ENCODE peak calls at places on chromosome X, in four cellular contexts. One of them, this sample, is unnamed.

GRCh38 chrX:150361070-150361776 is 1.9 kb upstream of the MAMLD1 start:
- DNase-seq in K562: peak
- DNase-seq in H1: peak
- DNase-seq in A549: peak
- DNase-seq in this sample: no peak

GRCh38 chrX:87968118-87968517 is 450.5 kb downstream of the KLHL4 start:
- DNase-seq in H1: no peak
- DNase-seq in A549: no peak
- DNase-seq in K562: no peak
- DNase-seq in this sample: no peak

GRCh38 chrX:100413231-100413630 is 3.2 kb upstream of the PCDH19 start:
- DNase-seq in H1: no peak
- DNase-seq in A549: peak
- DNase-seq in K562: peak
- DNase-seq in this sample: peak

GRCh38 chrX:31653395-31653794 is 581.6 kb upstream of the FTHL17 start:
- DNase-seq in H1: no peak
- DNase-seq in K562: no peak
- DNase-seq in A549: no peak
- DNase-seq in this sample: no peak

GRCh38 chrX:1676866-1677265 is 62.0 kb downstream of the ASMT start:
- DNase-seq in A549: no peak
- DNase-seq in H1: no peak
- DNase-seq in K562: no peak
- DNase-seq in this sample: no peak

GRCh38 chrX:41259516-41259915 is 74.4 kb upstream of the DDX3X start:
- DNase-seq in K562: no peak
- DNase-seq in A549: no peak
- DNase-seq in H1: no peak
- DNase-seq in this sample: peak

GRCh38 chrX:103817502-103817901 is 14.6 kb downstream of the RAB9B start:
- DNase-seq in H1: no peak
- DNase-seq in A549: peak
- DNase-seq in K562: peak
- DNase-seq in this sample: peak

GRCh38 chrX:1564750-1565683 is 26.4 kb upstream of the AKAP17A start:
- DNase-seq in K562: no peak
- DNase-seq in H1: peak
- DNase-seq in A549: no peak
- DNase-seq in this sample: no peak

DNA sequence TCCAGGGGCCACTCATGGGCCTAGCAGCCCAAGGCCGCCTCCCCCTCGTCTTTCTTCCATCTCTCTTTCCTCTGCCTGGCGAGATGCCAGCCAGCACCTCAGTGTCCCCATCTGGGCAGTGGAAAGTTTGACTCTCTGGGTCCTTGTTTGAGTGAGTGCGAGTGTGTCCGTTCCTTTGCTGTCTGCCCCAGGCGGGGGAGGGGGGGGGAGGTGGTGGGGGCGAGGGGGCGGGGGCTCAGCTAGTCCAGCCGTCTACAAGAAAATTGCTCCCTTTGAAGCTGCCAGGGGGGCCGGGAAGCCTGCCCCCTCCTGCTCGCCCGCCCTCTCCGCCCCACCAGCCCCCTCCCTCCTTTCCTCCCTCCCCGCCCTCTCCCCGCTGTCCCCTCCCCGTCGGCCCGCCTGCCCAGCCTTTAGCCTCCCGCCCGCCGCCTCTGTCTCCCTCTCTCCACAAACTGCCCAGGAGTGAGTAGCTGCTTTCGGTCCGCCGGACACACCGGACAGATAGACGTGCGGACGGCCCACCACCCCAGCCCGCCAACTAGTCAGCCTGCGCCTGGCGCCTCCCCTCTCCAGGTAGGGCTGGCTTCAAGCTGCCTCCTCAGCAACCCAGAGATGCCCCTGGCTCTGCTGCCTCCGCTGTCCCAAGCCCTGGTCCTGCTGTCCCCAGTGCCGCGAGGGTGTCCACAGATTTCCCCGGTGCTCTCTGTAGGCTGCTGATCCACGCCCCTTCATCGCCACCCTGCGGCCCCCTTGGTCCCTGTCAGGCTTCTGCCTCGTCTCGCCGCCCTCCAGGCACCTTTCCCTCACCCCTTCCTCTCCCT is at the start of gene BGN:
- DNase-seq in K562: peak
- DNase-seq in H1: peak
- DNase-seq in A549: no peak
- DNase-seq in this sample: peak
- TF ChIP-seq PHF8 in K562: no peak
- TF ChIP-seq PHF8 in H1: no peak
- TF ChIP-seq PHF8 in A549: no peak
- TF ChIP-seq PHF8 in this sample: no peak

DNA sequence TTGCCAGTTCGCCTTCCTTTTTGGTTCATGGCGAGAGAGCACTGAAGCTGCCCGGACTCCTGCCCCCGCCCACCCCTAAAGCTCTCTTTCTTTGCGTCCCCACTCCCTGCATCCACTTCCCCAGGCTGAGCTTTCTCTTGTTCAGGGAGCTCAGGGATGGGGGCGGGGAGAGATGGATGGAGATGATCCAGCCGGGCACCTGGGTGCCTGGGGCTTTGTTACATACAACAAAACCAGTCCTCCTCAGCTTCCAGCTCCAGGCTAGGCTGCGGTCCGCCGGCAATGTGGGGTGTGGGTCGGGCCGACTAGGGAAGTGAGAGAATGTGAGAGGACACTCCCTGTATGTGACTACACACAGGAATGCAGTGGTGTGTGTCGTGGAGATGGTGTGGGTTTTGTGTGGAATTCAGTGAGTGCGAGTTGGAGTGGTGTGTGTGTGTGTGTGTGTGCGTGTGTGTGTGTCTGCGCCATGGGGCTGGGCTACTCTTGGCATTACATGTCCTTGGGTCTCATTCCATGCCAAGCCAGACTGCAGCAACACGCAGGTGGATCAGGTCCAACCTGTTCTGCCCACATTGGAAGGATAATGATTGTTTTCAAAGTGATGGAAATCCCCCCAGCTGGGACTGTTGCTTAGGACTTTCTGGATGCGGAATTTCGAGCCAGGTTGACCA is 149.3 kb upstream of the CHRDL1 start:
- DNase-seq in H1: peak
- DNase-seq in K562: no peak
- DNase-seq in A549: no peak
- DNase-seq in this sample: no peak
- TF ChIP-seq PHF8 in H1: no peak
- TF ChIP-seq PHF8 in K562: no peak
- TF ChIP-seq PHF8 in A549: no peak
- TF ChIP-seq PHF8 in this sample: no peak

DNA sequence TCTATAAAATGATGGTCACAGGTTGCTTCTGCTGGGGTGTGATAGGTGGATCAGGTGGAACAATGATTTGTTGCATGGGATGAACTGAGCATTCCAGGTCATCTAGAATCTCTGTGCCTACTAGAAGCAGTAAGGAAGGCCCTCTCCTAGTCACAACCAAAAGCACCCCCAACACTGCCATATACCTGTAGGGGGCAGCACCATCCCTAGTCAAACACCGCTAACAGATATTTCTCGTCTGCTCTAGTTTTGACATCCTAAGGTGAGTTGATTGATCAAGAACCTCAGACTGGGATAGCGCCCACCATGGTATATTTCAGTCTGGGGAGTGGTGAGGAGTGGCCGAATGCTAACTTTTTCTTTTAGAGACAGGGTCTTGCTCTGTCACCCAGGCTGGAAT is 160.2 kb downstream of the NHS start:
- DNase-seq in H1: peak
- DNase-seq in A549: peak
- DNase-seq in K562: peak
- DNase-seq in this sample: peak
- TF ChIP-seq PHF8 in H1: no peak
- TF ChIP-seq PHF8 in A549: no peak
- TF ChIP-seq PHF8 in K562: no peak
- TF ChIP-seq PHF8 in this sample: no peak

GRCh38 chrX:12974217-12974796 is 603 bp upstream of the TMSB4X start:
- DNase-seq in A549: peak
- DNase-seq in H1: peak
- DNase-seq in K562: peak
- DNase-seq in this sample: no peak
- TF ChIP-seq PHF8 in A549: no peak
- TF ChIP-seq PHF8 in H1: no peak
- TF ChIP-seq PHF8 in K562: no peak
- TF ChIP-seq PHF8 in this sample: no peak

DNA sequence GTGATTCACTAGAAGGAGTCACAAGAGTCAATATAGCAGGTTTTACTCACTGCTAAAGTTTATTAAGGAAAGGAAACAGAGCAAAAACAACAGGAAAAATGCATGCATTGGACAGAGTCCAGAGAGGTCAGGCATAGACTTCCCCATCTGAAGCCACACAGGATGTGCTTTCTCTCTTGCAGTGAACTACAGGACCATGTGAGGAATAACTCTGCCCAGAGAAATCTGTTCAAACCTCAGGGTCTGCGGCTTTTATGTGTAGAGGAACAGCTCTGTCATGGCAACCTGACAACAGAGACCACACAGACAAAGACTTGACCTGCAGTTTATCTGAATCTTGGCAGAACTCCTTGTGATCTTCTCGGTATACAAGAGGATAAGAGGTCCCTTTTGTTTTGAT is 46.3 kb upstream of the LONRF3 start:
- DNase-seq in K562: no peak
- DNase-seq in A549: no peak
- DNase-seq in H1: no peak
- DNase-seq in this sample: no peak
- TF ChIP-seq PHF8 in K562: no peak
- TF ChIP-seq PHF8 in A549: no peak
- TF ChIP-seq PHF8 in H1: no peak
- TF ChIP-seq PHF8 in this sample: no peak

GRCh38 chrX:24925430-24925829 is 90.3 kb downstream of the ARX start:
- DNase-seq in A549: no peak
- DNase-seq in H1: no peak
- DNase-seq in K562: no peak
- DNase-seq in this sample: no peak
- TF ChIP-seq PHF8 in A549: no peak
- TF ChIP-seq PHF8 in H1: no peak
- TF ChIP-seq PHF8 in K562: no peak
- TF ChIP-seq PHF8 in this sample: no peak

DNA sequence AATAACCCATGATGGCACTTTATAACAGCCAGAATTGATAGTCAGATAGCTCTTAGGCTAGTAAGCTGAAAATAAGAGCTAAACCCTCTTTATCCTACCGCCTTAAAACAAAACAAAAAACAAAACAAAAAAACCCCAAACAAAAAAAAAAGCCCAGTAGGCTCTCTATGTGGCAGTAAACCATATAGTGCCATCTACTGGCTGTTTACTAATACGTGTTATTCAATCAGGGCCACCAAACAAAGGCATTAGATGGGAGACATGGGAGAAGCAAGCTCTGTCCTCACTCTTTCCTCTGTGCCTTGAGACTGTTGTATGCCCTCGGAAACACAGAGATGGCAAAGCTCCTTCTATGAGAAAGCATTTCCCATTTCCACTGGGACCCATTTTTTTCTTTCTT is 148.8 kb upstream of the MID1 start:
- DNase-seq in H1: no peak
- DNase-seq in K562: peak
- DNase-seq in A549: peak
- DNase-seq in this sample: no peak
- TF ChIP-seq PHF8 in H1: no peak
- TF ChIP-seq PHF8 in K562: no peak
- TF ChIP-seq PHF8 in A549: no peak
- TF ChIP-seq PHF8 in this sample: no peak

GRCh38 chrX:137748827-137749226 is 182.9 kb downstream of the ZIC3 start:
- DNase-seq in A549: no peak
- DNase-seq in H1: no peak
- DNase-seq in K562: no peak
- DNase-seq in this sample: no peak
- TF ChIP-seq PHF8 in A549: no peak
- TF ChIP-seq PHF8 in H1: no peak
- TF ChIP-seq PHF8 in K562: no peak
- TF ChIP-seq PHF8 in this sample: no peak

GRCh38 chrX:15438332-15438731 is 54.1 kb upstream of the VEGFD start:
- DNase-seq in K562: no peak
- DNase-seq in H1: no peak
- DNase-seq in A549: no peak
- DNase-seq in this sample: no peak

GRCh38 chrX:15441464-15441863 is 51.7 kb downstream of the PIR start:
- DNase-seq in H1: no peak
- DNase-seq in A549: no peak
- DNase-seq in K562: no peak
- DNase-seq in this sample: no peak

GRCh38 chrX:15437724-15438123 is 53.5 kb upstream of the VEGFD start:
- DNase-seq in K562: no peak
- DNase-seq in A549: no peak
- DNase-seq in H1: no peak
- DNase-seq in this sample: no peak

GRCh38 chrX:15434205-15434604 is 50.0 kb upstream of the VEGFD start:
- DNase-seq in A549: no peak
- DNase-seq in K562: no peak
- DNase-seq in H1: no peak
- DNase-seq in this sample: no peak

GRCh38 chrX:15436220-15436619 is 52.0 kb upstream of the VEGFD start:
- DNase-seq in A549: no peak
- DNase-seq in H1: no peak
- DNase-seq in K562: no peak
- DNase-seq in this sample: no peak
- TF ChIP-seq PHF8 in A549: no peak
- TF ChIP-seq PHF8 in H1: no peak
- TF ChIP-seq PHF8 in K562: no peak
- TF ChIP-seq PHF8 in this sample: no peak